ENCODE peak calls at places on chromosomes 7 and 10, in ten cellular contexts. C is left lung, O is GM06990, Y is psoas muscle, T is cardiac fibroblast, M is left ventricle myocardium inferior, P is kidney, S is NB4, K is upper lobe of right lung, D is brain microvascular endothelial cell. Q is an unnamed sample.

GRCh38 chr7:16816820-16817219 is 12.0 kb upstream of the AGR2 start:
- DNase-seq in P (no peak), T (no peak), K (no peak), O (no peak), C (no peak), S (peak), D (no peak), M (no peak), Y (no peak), Q (no peak)

GRCh38 chr7:80129785-80130184 is 4.8 kb upstream of the GNAI1 start:
- DNase-seq in S (no peak), P (no peak), O (no peak), Y (no peak), D (no peak), C (no peak), T (no peak), M (no peak), K (no peak), Q (no peak)

GRCh38 chr7:1348836-1349335 is 110.4 kb downstream of the MICALL2 start:
- DNase-seq in C (peak), K (no peak), D (no peak), Y (peak), O (no peak), S (no peak), P (no peak), T (no peak), M (no peak), Q (no peak)

GRCh38 chr7:84913731-84914130 is 273.1 kb downstream of the SEMA3D start:
- DNase-seq in Y (no peak), P (no peak), M (no peak), T (peak), K (no peak), S (no peak), O (no peak), C (no peak), D (no peak), Q (no peak)

GRCh38 chr7:74355091-74355490 is 65.9 kb downstream of the CLIP2 start:
- DNase-seq in P (no peak), M (no peak), S (peak), K (no peak), Y (no peak), T (peak), O (no peak), C (no peak), D (peak), Q (no peak)

GRCh38 chr7:141231018-141231792 is 157.3 kb downstream of the TMEM178B start:
- DNase-seq in S (peak), D (peak), Y (no peak), P (peak), O (no peak), K (no peak), T (peak), C (no peak), M (peak), Q (no peak)

GRCh38 chr10:19169684-19170083 is 121.1 kb downstream of the MALRD1 start:
- DNase-seq in Y (no peak), T (no peak), C (no peak), M (no peak), S (no peak), D (no peak), P (no peak), O (no peak), K (no peak), Q (no peak)

GRCh38 chr10:1664565-1664964 is 72.8 kb downstream of the ADARB2 start:
- DNase-seq in P (no peak), K (no peak), M (no peak), S (no peak), T (no peak), Y (no peak), O (peak), C (no peak), D (no peak), Q (no peak)

GRCh38 chr7:121510302-121510701 is 114.2 kb upstream of the FAM3C start:
- DNase-seq in K (no peak), P (no peak), O (no peak), D (no peak), C (no peak), Y (no peak), M (no peak), T (no peak), S (peak), Q (no peak)

GRCh38 chr10:129765664-129766550 is 198.2 kb downstream of the EBF3 start:
- DNase-seq in Y (no peak), M (no peak), D (no peak), S (peak), K (peak), T (no peak), C (peak), P (peak), O (no peak), Q (peak)

GRCh38 chr10:103692421-103693069 is 162.8 kb downstream of the SH3PXD2A start:
- DNase-seq in O (peak), K (no peak), Y (no peak), D (no peak), S (no peak), P (no peak), C (peak), M (no peak), T (no peak), Q (peak)

GRCh38 chr10:42112331-42113157 is 525.8 kb downstream of the ZNF33B start:
- DNase-seq in K (no peak), D (no peak), M (no peak), Y (no peak), S (no peak), C (peak), O (no peak), T (no peak), P (no peak), Q (no peak)

GRCh38 chr10:87053121-87053520 is 33.0 kb downstream of the FAM25A start:
- DNase-seq in K (no peak), C (no peak), Y (no peak), D (no peak), M (peak), P (no peak), S (no peak), T (peak), O (no peak), Q (no peak)

GRCh38 chr10:123096452-123096851 is 39.3 kb upstream of the HMX3 start:
- DNase-seq in C (no peak), M (no peak), T (no peak), K (no peak), S (no peak), P (no peak), O (no peak), Y (no peak), D (no peak), Q (no peak)

GRCh38 chr10:30759423-30759822 is 129.9 kb upstream of the LYZL2 start:
- DNase-seq in M (no peak), O (no peak), D (no peak), S (no peak), K (no peak), P (no peak), C (no peak), T (no peak), Y (no peak), Q (no peak)

GRCh38 chr10:24952701-24953349 is 419 bp upstream of the PRTFDC1 start:
- DNase-seq in M (peak), P (peak), S (no peak), K (peak), C (no peak), Y (peak), D (peak), O (peak), T (peak), Q (peak)

GRCh38 chr7:105389090-105389650 is 449 bp upstream of the SRPK2 start:
- DNase-seq in C (peak), Y (peak), D (peak), O (peak), P (peak), M (peak), T (peak), S (peak), K (peak), Q (peak)

GRCh38 chr10:66457629-66458028 is 468.2 kb upstream of the LRRTM3 start:
- DNase-seq in S (no peak), Y (no peak), P (no peak), C (no peak), M (no peak), D (peak), K (no peak), O (no peak), T (no peak), Q (no peak)

GRCh38 chr10:66455304-66455703 is 470.5 kb upstream of the LRRTM3 start:
- DNase-seq in K (no peak), Y (no peak), S (peak), P (no peak), C (no peak), T (no peak), M (no peak), O (no peak), D (peak), Q (no peak)
- TF ChIP-seq CTCF in K (no peak), Y (no peak), S (peak), P (no peak), C (no peak), T (peak), M (no peak), O (no peak), D (peak), Q (no peak)

DNA sequence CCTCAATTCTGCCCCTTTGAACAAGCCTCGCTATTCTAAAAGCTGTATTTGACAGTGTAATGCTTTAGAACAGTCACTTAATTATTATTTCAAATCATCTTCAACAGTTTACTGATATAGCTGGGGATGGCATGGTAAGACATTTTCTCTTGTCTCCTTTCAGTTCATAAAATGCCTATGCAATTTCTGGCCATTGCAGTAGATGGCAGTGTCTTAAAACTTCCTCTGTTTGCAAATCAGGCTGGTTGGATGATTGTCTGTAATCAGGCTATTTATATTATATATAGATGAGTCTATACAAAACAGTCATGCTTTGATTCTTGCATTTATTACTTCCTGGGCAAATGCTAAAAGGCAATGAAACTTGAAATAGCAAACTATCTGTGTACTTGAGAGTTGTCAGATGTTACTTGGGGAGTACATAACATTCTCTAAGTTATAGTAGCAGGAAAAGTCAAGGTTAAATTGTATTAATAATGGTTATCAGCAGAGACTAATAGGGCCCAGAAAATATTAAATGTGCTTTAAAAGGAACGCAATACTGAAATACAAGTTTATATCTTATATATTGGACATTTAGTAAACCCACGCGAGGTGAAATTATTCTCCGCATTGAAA is 55.5 kb upstream of the LHFPL3 start:
- DNase-seq in O (no peak), C (no peak), D (peak), T (peak), K (no peak), Y (no peak), P (no peak), M (no peak), S (peak), Q (no peak)
- TF ChIP-seq CTCF in O (peak), C (peak), D (peak), T (peak), K (peak), Y (peak), P (peak), M (peak), S (peak), Q (no peak)

GRCh38 chr7:24494832-24495231 is 78.4 kb upstream of the PALS2 start:
- DNase-seq in Y (no peak), M (no peak), C (no peak), D (no peak), S (no peak), K (no peak), P (no peak), T (no peak), O (no peak), Q (no peak)
- TF ChIP-seq CTCF in Y (no peak), M (no peak), C (no peak), D (peak), S (no peak), K (no peak), P (no peak), T (no peak), O (no peak), Q (no peak)

GRCh38 chr10:125370578-125370977 is 210.2 kb upstream of the CTBP2 start:
- DNase-seq in P (peak), T (no peak), Y (no peak), S (no peak), M (no peak), O (no peak), K (no peak), C (peak), D (no peak), Q (no peak)
- TF ChIP-seq CTCF in P (no peak), T (no peak), Y (no peak), S (no peak), M (no peak), O (no peak), K (no peak), C (no peak), D (peak), Q (no peak)

GRCh38 chr10:67790534-67791408 is 47.2 kb downstream of the DNAJC12 start:
- DNase-seq in Y (no peak), C (no peak), P (no peak), T (peak), S (peak), M (no peak), D (peak), O (peak), K (no peak), Q (no peak)

GRCh38 chr10:67784584-67784983 is 53.4 kb downstream of the DNAJC12 start:
- DNase-seq in M (no peak), D (no peak), Y (no peak), O (no peak), P (no peak), K (no peak), T (peak), C (no peak), S (no peak), Q (no peak)

GRCh38 chr10:67789769-67790168 is 48.2 kb downstream of the DNAJC12 start:
- DNase-seq in M (no peak), C (no peak), D (no peak), Y (no peak), T (no peak), K (no peak), O (no peak), S (no peak), P (no peak), Q (no peak)

GRCh38 chr10:67785098-67785497 is 52.9 kb downstream of the DNAJC12 start:
- DNase-seq in O (no peak), T (no peak), K (no peak), P (no peak), S (no peak), M (no peak), C (no peak), D (no peak), Y (no peak), Q (no peak)

GRCh38 chr10:67788028-67788886 is 49.7 kb downstream of the DNAJC12 start:
- DNase-seq in K (peak), D (peak), O (peak), S (peak), P (no peak), Y (peak), T (peak), C (peak), M (peak), Q (peak)
- TF ChIP-seq CTCF in K (peak), D (peak), O (peak), S (peak), P (peak), Y (peak), T (peak), C (peak), M (peak), Q (no peak)

Q was measured in activated B cell treated with CpG ODN at 0.5 μM for 24 hours.